ENCODE peak calls at places on chromosomes 4 and X, in six cellular contexts. U is A549, J is H1, F is K562, Z is HepG2, G is SK-N-SH. X is an unnamed sample.

GRCh38 chrX:50579955-50580354 is 109.3 kb upstream of the DGKK start:
- DNase-seq in U (peak; percentile 24), J (no peak), F (peak; percentile 50), Z (peak; percentile 68), G (peak; percentile 40), X (peak; percentile 11)

GRCh38 chr4:26238782-26239647 is 81.8 kb upstream of the RBPJ start:
- DNase-seq in U (no peak), J (no peak), F (no peak), Z (peak; percentile 8), G (no peak), X (no peak)

GRCh38 chrX:107878106-107878505 is 52.4 kb downstream of the MID2 start:
- DNase-seq in U (no peak), J (no peak), F (no peak), Z (no peak), G (no peak), X (no peak)

GRCh38 chr4:24664956-24665355 is 80.6 kb upstream of the DHX15 start:
- DNase-seq in U (no peak), J (no peak), F (no peak), Z (peak; percentile 11), G (no peak), X (no peak)

GRCh38 chr4:166491635-166492034 is 618.6 kb downstream of the TLL1 start:
- DNase-seq in U (no peak), J (no peak), F (no peak), Z (no peak), G (no peak), X (no peak)

GRCh38 chr4:119641765-119642164 is 13.2 kb upstream of the PDE5A start:
- DNase-seq in U (no peak), J (no peak), F (no peak), Z (no peak), G (no peak), X (no peak)

GRCh38 chr4:67475155-67475554 is 70.1 kb downstream of the CENPC start:
- DNase-seq in U (no peak), J (no peak), F (no peak), Z (no peak), G (no peak), X (no peak)

GRCh38 chr4:153931804-153932203 is 142.9 kb upstream of the SFRP2 start:
- DNase-seq in U (no peak), J (no peak), F (no peak), Z (no peak), G (no peak), X (no peak)

GRCh38 chrX:26952213-26952612 is 510.9 kb downstream of the PPP4R3C start:
- DNase-seq in U (no peak), J (no peak), F (no peak), Z (no peak), G (no peak), X (no peak)

GRCh38 chr4:57575465-57575864 is 465.3 kb upstream of the IGFBP7 start:
- DNase-seq in U (no peak), J (no peak), F (no peak), Z (no peak), G (no peak), X (no peak)

GRCh38 chrX:31323658-31324057 is 251.8 kb upstream of the FTHL17 start:
- DNase-seq in U (no peak), J (no peak), F (peak; percentile 23), Z (no peak), G (no peak), X (no peak)

GRCh38 chr4:139817657-139818452 is 152.2 kb downstream of the MGST2 start:
- DNase-seq in U (no peak), J (no peak), F (no peak), Z (no peak), G (no peak), X (no peak)

GRCh38 chrX:69664693-69665092 is 48.8 kb downstream of the EDA start:
- DNase-seq in U (no peak), J (no peak), F (no peak), Z (no peak), G (no peak), X (no peak)

GRCh38 chrX:1322393-1322792 is 14.2 kb upstream of the IL3RA start:
- DNase-seq in U (no peak), J (no peak), F (no peak), Z (no peak), G (no peak), X (no peak)

GRCh38 chrX:23699636-23700194 is 32.4 kb downstream of the PRDX4 start:
- DNase-seq in U (no peak), J (no peak), F (peak; percentile 77), Z (no peak), G (no peak), X (no peak)

GRCh38 chr4:128556756-128557155 is 252.7 kb upstream of the JADE1 start:
- DNase-seq in U (no peak), J (no peak), F (no peak), Z (no peak), G (no peak), X (no peak)

GRCh38 chrX:50988649-50989048 is 78.1 kb downstream of the BMP15 start:
- DNase-seq in U (peak; percentile 3), J (no peak), F (peak; percentile 8), Z (no peak), G (peak; percentile 29), X (no peak)

GRCh38 chrX:40247848-40248622 is 150.3 kb upstream of the BCOR start:
- DNase-seq in U (no peak), J (no peak), F (peak; percentile 43), Z (no peak), G (no peak), X (no peak)

GRCh38 chr4:95549246-95550138 is 719 bp upstream of the UNC5C start:
- DNase-seq in U (no peak), J (no peak), F (no peak), Z (no peak), G (peak; percentile 63), X (peak; percentile 38)

GRCh38 chrX:48498374-48498809 is 10.4 kb upstream of the PORCN start:
- DNase-seq in U (no peak), J (no peak), F (no peak), Z (no peak), G (no peak), X (no peak)

GRCh38 chrX:100995469-100995868 is 26.0 kb downstream of the ARL13A start:
- DNase-seq in U (no peak), J (no peak), F (peak; percentile 16), Z (peak; percentile 4), G (no peak), X (no peak)

DNA sequence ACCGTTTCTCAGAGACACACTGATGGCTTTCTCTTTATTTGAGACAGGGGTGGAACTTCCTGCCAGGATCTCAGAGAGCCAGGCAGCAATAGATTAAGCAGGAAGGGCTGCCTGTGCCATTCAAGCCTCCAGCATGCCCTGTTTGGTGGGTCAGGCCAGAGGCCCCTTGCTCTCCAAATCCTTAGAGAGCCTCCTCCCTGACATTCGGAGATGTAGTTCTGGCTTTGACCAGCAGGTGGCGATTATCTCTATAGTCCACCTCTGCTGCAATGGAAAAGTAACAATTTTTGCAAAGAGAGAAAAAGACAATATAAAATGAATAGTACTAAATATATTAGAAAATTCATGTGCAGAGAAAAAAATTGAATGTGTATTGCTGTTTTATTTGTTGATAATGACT is 93.9 kb downstream of the NXF2B start:
- DNase-seq in U (peak; percentile 2), J (no peak), F (peak; percentile 21), Z (peak; percentile 6), G (peak; percentile 61), X (no peak)
- TF ChIP-seq CHD2 in U (no peak), J (no peak), F (no peak), Z (no peak), G (no peak), X (no peak)

DNA sequence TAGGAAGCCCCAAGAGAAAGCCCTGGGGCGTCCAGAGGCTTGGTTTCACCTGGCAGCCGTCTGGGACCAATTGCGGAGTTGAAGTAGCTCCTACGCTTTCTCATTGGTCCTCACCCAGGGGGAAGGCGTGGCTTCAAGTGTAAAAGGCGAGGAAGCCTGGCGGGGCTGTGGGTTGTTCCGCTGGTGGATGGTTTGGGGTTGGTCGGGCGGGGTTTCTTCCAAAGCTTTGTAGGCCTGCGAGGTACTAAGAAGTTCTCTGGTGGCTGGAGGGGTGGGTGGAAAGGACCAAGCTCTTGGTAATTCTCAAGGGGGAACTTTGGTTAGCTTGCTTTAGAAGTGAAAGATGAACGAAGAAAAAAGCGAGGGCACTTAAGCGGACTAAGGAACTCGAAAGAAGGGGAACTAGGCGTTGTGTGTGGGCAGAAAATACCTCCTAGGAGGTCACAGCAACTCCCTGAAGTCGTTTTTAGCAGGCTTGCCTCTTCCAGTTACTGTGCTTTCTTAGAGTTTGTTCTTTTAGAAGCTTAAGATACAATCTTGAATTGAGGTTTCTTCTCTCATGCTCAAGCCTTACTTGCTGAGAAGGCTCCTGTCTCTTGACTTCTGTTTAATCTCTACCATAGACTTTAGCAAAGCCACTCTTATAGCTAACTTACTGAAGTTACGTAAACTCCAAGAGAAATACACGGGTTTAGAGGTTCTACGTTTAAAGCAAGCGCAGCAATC is 36.7 kb downstream of the CCNG2 start:
- DNase-seq in U (no peak), J (no peak), F (peak; percentile 65), Z (no peak), G (no peak), X (peak; percentile 69)
- TF ChIP-seq CHD2 in U (no peak), J (no peak), F (no peak), Z (no peak), G (no peak), X (no peak)

DNA sequence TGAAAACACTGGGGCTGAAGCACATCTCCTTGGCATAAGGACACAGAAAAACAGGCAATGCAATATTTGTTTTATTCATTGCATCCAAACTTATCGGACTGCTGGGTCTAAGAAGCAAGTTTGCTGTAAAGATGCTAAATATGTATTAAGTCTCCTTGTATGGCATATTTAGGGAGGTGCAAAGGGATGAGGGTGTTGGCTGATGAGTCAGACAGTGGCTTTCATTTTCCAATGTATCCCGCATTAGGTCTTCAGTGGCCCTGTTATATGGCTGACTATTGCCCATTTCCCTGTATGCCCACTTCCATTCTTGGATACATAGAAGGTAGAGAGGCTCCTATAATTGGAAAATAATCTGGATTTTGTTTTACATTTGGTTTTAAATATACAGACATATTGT is 171.1 kb downstream of the IL15 start:
- DNase-seq in U (no peak), J (no peak), F (no peak), Z (no peak), G (no peak), X (no peak)
- TF ChIP-seq CHD2 in U (no peak), J (no peak), F (no peak), Z (no peak), G (no peak), X (no peak)

GRCh38 chrX:106220177-106220576 is 52.1 kb downstream of the PWWP3B start:
- DNase-seq in U (no peak), J (no peak), F (no peak), Z (no peak), G (no peak), X (no peak)
- TF ChIP-seq CHD2 in U (no peak), J (no peak), F (no peak), Z (no peak), G (no peak), X (no peak)

DNA sequence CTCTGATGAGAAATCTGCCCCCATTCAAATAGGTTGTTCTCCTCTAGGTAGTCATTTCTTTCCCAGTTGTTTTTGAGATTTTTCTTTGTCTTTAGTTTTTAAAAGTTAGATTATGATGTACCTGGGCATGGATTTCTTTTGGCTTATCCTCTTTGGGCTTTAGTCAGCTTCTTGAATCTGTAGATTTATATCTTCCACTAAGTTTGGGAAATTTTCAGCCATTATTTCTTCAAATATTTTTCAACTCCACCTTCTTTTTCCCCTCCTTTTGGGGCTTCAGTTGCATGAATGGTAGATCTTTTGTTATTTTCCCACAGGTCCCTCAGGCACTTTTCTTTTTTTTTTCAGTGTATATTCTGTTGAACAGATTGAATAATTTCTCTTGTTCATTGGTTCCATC is 77.3 kb downstream of the JADE3 start:
- DNase-seq in U (no peak), J (no peak), F (no peak), Z (no peak), G (no peak), X (no peak)
- TF ChIP-seq CHD2 in U (no peak), J (no peak), F (no peak), Z (no peak), G (no peak), X (no peak)

GRCh38 chr4:54227261-54228063 is 1.6 kb upstream of the PDGFRA start:
- DNase-seq in U (no peak), J (no peak), F (no peak), Z (no peak), G (peak; percentile 77), X (no peak)
- TF ChIP-seq CHD2 in U (no peak), J (no peak), F (no peak), Z (no peak), G (no peak), X (no peak)